ENCODE peak calls at places on chromosomes 5 and 9, in seven cellular contexts. One of them, this sample, is unnamed.

GRCh38 chr5:150116667-150117395 is 30.5 kb upstream of the CSF1R start:
- DNase-seq in AG04450: no peak
- DNase-seq in PC-3: peak; percentile 48
- DNase-seq in cardiac muscle cell: no peak
- DNase-seq in Peyer's patch: no peak
- DNase-seq in heart right ventricle: peak; percentile 3
- DNase-seq in esophagus squamous epithelium: no peak
- DNase-seq in this sample: no peak

GRCh38 chr9:16377311-16377710 is 493.2 kb downstream of the BNC2 start:
- DNase-seq in AG04450: no peak
- DNase-seq in PC-3: no peak
- DNase-seq in cardiac muscle cell: no peak
- DNase-seq in Peyer's patch: no peak
- DNase-seq in heart right ventricle: no peak
- DNase-seq in esophagus squamous epithelium: no peak
- DNase-seq in this sample: no peak

GRCh38 chr5:69492391-69493234 is at the start of gene OCLN:
- DNase-seq in AG04450: no peak
- DNase-seq in PC-3: peak; percentile 81
- DNase-seq in cardiac muscle cell: peak; percentile 72
- DNase-seq in Peyer's patch: peak; percentile 92
- DNase-seq in heart right ventricle: no peak
- DNase-seq in esophagus squamous epithelium: no peak
- DNase-seq in this sample: peak; percentile 82

GRCh38 chr5:154359222-154359583 is 86.6 kb upstream of the SAP30L start:
- DNase-seq in AG04450: no peak
- DNase-seq in PC-3: no peak
- DNase-seq in cardiac muscle cell: no peak
- DNase-seq in Peyer's patch: no peak
- DNase-seq in heart right ventricle: no peak
- DNase-seq in esophagus squamous epithelium: no peak
- DNase-seq in this sample: no peak

GRCh38 chr5:113320160-113320816 is 114.5 kb downstream of the TSSK1B start:
- DNase-seq in AG04450: no peak
- DNase-seq in PC-3: no peak
- DNase-seq in cardiac muscle cell: no peak
- DNase-seq in Peyer's patch: no peak
- DNase-seq in heart right ventricle: no peak
- DNase-seq in esophagus squamous epithelium: no peak
- DNase-seq in this sample: no peak

GRCh38 chr5:11797132-11797531 is 107.1 kb downstream of the CTNND2 start:
- DNase-seq in AG04450: no peak
- DNase-seq in PC-3: peak; percentile 91
- DNase-seq in cardiac muscle cell: no peak
- DNase-seq in Peyer's patch: no peak
- DNase-seq in heart right ventricle: no peak
- DNase-seq in esophagus squamous epithelium: no peak
- DNase-seq in this sample: no peak

GRCh38 chr9:84187090-84187489 is 153.5 kb downstream of the SLC28A3 start:
- DNase-seq in AG04450: no peak
- DNase-seq in PC-3: no peak
- DNase-seq in cardiac muscle cell: no peak
- DNase-seq in Peyer's patch: no peak
- DNase-seq in heart right ventricle: no peak
- DNase-seq in esophagus squamous epithelium: no peak
- DNase-seq in this sample: no peak

GRCh38 chr5:111749303-111750026 is 7.5 kb downstream of the NREP start:
- DNase-seq in AG04450: no peak
- DNase-seq in PC-3: no peak
- DNase-seq in cardiac muscle cell: no peak
- DNase-seq in Peyer's patch: no peak
- DNase-seq in heart right ventricle: no peak
- DNase-seq in esophagus squamous epithelium: no peak
- DNase-seq in this sample: no peak

GRCh38 chr9:34493972-34494535 is 28.7 kb downstream of the ENHO start:
- DNase-seq in AG04450: no peak
- DNase-seq in PC-3: peak; percentile 34
- DNase-seq in cardiac muscle cell: peak; percentile 84
- DNase-seq in Peyer's patch: no peak
- DNase-seq in heart right ventricle: peak; percentile 70
- DNase-seq in esophagus squamous epithelium: no peak
- DNase-seq in this sample: peak; percentile 47

GRCh38 chr5:143887901-143888648 is 76.1 kb downstream of the HMHB1 start:
- DNase-seq in AG04450: no peak
- DNase-seq in PC-3: peak; percentile 23
- DNase-seq in cardiac muscle cell: no peak
- DNase-seq in Peyer's patch: no peak
- DNase-seq in heart right ventricle: no peak
- DNase-seq in esophagus squamous epithelium: no peak
- DNase-seq in this sample: no peak

GRCh38 chr5:173396311-173396993 is 68.2 kb upstream of the STC2 start:
- DNase-seq in AG04450: no peak
- DNase-seq in PC-3: no peak
- DNase-seq in cardiac muscle cell: peak; percentile 18
- DNase-seq in Peyer's patch: no peak
- DNase-seq in heart right ventricle: no peak
- DNase-seq in esophagus squamous epithelium: no peak
- DNase-seq in this sample: no peak

GRCh38 chr9:69078069-69078468 is 42.5 kb downstream of the FXN start:
- DNase-seq in AG04450: no peak
- DNase-seq in PC-3: no peak
- DNase-seq in cardiac muscle cell: no peak
- DNase-seq in Peyer's patch: no peak
- DNase-seq in heart right ventricle: no peak
- DNase-seq in esophagus squamous epithelium: no peak
- DNase-seq in this sample: no peak

GRCh38 chr9:136941231-136942111 is 3.1 kb downstream of the FBXW5 start:
- DNase-seq in AG04450: no peak
- DNase-seq in PC-3: no peak
- DNase-seq in cardiac muscle cell: no peak
- DNase-seq in Peyer's patch: no peak
- DNase-seq in heart right ventricle: no peak
- DNase-seq in esophagus squamous epithelium: no peak
- DNase-seq in this sample: no peak

GRCh38 chr9:69898714-69899209 is 78.1 kb downstream of the CFAP95 start:
- DNase-seq in AG04450: peak; percentile 36
- DNase-seq in PC-3: peak; percentile 90
- DNase-seq in cardiac muscle cell: no peak
- DNase-seq in Peyer's patch: no peak
- DNase-seq in heart right ventricle: no peak
- DNase-seq in esophagus squamous epithelium: no peak
- DNase-seq in this sample: no peak

GRCh38 chr9:130988905-130989304 is 20.1 kb upstream of the LAMC3 start:
- DNase-seq in AG04450: no peak
- DNase-seq in PC-3: no peak
- DNase-seq in cardiac muscle cell: no peak
- DNase-seq in Peyer's patch: no peak
- DNase-seq in heart right ventricle: no peak
- DNase-seq in esophagus squamous epithelium: no peak
- DNase-seq in this sample: no peak

GRCh38 chr9:118595719-118596305 is 773.4 kb downstream of the BRINP1 start:
- DNase-seq in AG04450: no peak
- DNase-seq in PC-3: peak; percentile 2
- DNase-seq in cardiac muscle cell: peak; percentile 61
- DNase-seq in Peyer's patch: no peak
- DNase-seq in heart right ventricle: peak; percentile 5
- DNase-seq in esophagus squamous epithelium: no peak
- DNase-seq in this sample: no peak

GRCh38 chr9:126851286-126851880 is 9.1 kb upstream of the ZBTB34 start:
- DNase-seq in AG04450: no peak
- DNase-seq in PC-3: no peak
- DNase-seq in cardiac muscle cell: no peak
- DNase-seq in Peyer's patch: no peak
- DNase-seq in heart right ventricle: no peak
- DNase-seq in esophagus squamous epithelium: no peak
- DNase-seq in this sample: no peak

DNA sequence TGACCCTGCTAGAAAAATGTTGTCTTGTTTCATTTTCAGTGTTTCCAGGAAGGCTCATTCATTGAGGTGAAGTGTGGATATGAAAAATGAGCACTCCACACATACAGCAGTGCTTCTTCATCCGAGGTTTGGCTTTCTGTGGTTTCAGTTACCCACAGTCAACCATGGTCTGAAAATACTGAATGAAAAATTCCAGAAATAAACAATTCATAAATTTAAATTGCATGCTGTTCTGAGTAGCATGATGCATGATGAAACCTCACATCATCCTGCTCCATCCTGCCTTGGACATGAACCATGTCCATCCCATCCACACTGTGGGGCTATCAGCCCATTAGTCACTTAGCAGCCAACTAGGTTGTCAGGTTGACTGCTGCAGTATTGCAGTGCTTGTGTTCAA is 10.4 kb upstream of the SLC45A2 start:
- DNase-seq in AG04450: no peak
- DNase-seq in PC-3: peak; percentile 36
- DNase-seq in cardiac muscle cell: no peak
- DNase-seq in Peyer's patch: no peak
- DNase-seq in heart right ventricle: no peak
- DNase-seq in esophagus squamous epithelium: no peak
- DNase-seq in this sample: no peak
- TF ChIP-seq CTCF in AG04450: no peak
- TF ChIP-seq CTCF in PC-3: peak; percentile 31
- TF ChIP-seq CTCF in cardiac muscle cell: peak; percentile 6
- TF ChIP-seq CTCF in Peyer's patch: no peak
- TF ChIP-seq CTCF in heart right ventricle: no peak
- TF ChIP-seq CTCF in esophagus squamous epithelium: no peak
- TF ChIP-seq CTCF in this sample: no peak

DNA sequence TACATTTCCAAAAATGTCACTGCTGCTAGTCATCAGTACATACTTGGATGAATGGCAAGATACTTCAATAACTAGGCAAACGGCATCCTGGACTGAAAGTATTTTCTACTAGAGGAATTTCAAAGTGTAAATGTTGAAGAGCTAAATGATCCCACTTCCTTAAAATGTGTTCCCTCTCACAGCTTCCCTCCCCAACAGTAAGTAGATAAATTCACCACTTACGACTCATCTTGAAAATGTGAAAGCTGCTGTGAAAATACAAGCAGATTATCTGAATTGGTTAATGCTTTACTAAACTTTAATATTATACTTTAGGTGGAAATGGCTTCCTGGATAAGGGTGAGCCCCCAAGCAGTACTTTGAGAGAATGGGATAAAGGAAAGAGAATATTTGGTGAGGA is 1571.4 kb upstream of the WWC1 start:
- DNase-seq in AG04450: no peak
- DNase-seq in PC-3: no peak
- DNase-seq in cardiac muscle cell: no peak
- DNase-seq in Peyer's patch: no peak
- DNase-seq in heart right ventricle: no peak
- DNase-seq in esophagus squamous epithelium: no peak
- DNase-seq in this sample: no peak
- H3K9me3 ChIP-seq in AG04450: peaks cover 16% of the 10 kb centered on the region
- H3K9me3 ChIP-seq in PC-3: no peaks in the 10 kb centered on the region
- H3K9me3 ChIP-seq in cardiac muscle cell: no peaks in the 10 kb centered on the region
- H3K9me3 ChIP-seq in Peyer's patch: no peaks in the 10 kb centered on the region
- H3K9me3 ChIP-seq in heart right ventricle: no peaks in the 10 kb centered on the region
- H3K9me3 ChIP-seq in esophagus squamous epithelium: no peaks in the 10 kb centered on the region
- H3K9me3 ChIP-seq in this sample: no peaks in the 10 kb centered on the region

GRCh38 chr9:93952784-93953491 is 2.2 kb downstream of the BARX1 start:
- DNase-seq in AG04450: no peak
- DNase-seq in PC-3: no peak
- DNase-seq in cardiac muscle cell: peak; percentile 58
- DNase-seq in Peyer's patch: no peak
- DNase-seq in heart right ventricle: no peak
- DNase-seq in esophagus squamous epithelium: no peak
- DNase-seq in this sample: no peak
- H3K4me3 ChIP-seq in AG04450: no peak overlapping the region
- H3K4me3 ChIP-seq in PC-3: no peak overlapping the region
- H3K4me3 ChIP-seq in cardiac muscle cell: no peak overlapping the region
- H3K4me3 ChIP-seq in Peyer's patch: no peak overlapping the region
- H3K4me3 ChIP-seq in heart right ventricle: no peak overlapping the region
- H3K4me3 ChIP-seq in esophagus squamous epithelium: no peak overlapping the region
- H3K4me3 ChIP-seq in this sample: no peak overlapping the region

GRCh38 chr9:18390393-18390792 is 83.6 kb upstream of the ADAMTSL1 start:
- DNase-seq in AG04450: peak; percentile 7
- DNase-seq in PC-3: no peak
- DNase-seq in cardiac muscle cell: peak; percentile 23
- DNase-seq in Peyer's patch: no peak
- DNase-seq in heart right ventricle: no peak
- DNase-seq in esophagus squamous epithelium: no peak
- DNase-seq in this sample: no peak

GRCh38 chr9:18397076-18397475 is 76.9 kb upstream of the ADAMTSL1 start:
- DNase-seq in AG04450: no peak
- DNase-seq in PC-3: no peak
- DNase-seq in cardiac muscle cell: no peak
- DNase-seq in Peyer's patch: no peak
- DNase-seq in heart right ventricle: no peak
- DNase-seq in esophagus squamous epithelium: no peak
- DNase-seq in this sample: no peak

GRCh38 chr9:18393340-18394130 is 80.4 kb upstream of the ADAMTSL1 start:
- DNase-seq in AG04450: peak; percentile 53
- DNase-seq in PC-3: peak; percentile 92
- DNase-seq in cardiac muscle cell: peak; percentile 34
- DNase-seq in Peyer's patch: no peak
- DNase-seq in heart right ventricle: peak; percentile 46
- DNase-seq in esophagus squamous epithelium: no peak
- DNase-seq in this sample: peak; percentile 31

GRCh38 chr9:18394847-18395355 is 79.1 kb upstream of the ADAMTSL1 start:
- DNase-seq in AG04450: no peak
- DNase-seq in PC-3: no peak
- DNase-seq in cardiac muscle cell: no peak
- DNase-seq in Peyer's patch: no peak
- DNase-seq in heart right ventricle: no peak
- DNase-seq in esophagus squamous epithelium: no peak
- DNase-seq in this sample: no peak

DNA sequence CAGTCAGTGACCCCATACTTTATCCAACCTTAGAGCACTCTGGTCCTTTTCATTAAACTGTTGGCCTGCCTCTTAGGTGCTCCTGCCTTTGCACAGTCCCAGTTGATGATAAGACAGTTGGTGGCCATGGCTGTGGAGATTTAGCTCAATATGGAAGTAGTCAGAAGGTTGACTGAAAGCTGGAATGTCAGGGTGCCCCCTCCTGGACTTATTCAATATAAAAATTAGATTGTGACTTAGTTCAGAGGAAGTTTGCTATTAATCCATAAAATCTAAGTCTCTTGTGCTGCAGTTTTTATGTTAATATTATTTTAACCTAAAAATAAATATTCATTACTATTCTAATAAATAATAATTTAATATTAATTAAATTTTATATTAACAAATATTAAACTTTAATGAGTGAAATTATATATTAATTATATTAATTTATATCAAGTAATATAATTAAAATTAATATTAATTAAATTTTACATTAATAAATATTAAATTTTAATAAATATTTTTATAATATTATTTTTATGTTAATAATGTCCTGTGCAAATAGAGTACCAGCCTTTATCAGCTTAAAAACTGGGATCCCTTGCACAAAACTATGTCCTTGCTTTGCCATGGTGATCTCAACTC is 77.7 kb upstream of the ADAMTSL1 start:
- DNase-seq in AG04450: no peak
- DNase-seq in PC-3: peak; percentile 29
- DNase-seq in cardiac muscle cell: peak; percentile 19
- DNase-seq in Peyer's patch: no peak
- DNase-seq in heart right ventricle: no peak
- DNase-seq in esophagus squamous epithelium: no peak
- DNase-seq in this sample: no peak
- TF ChIP-seq CTCF in AG04450: peak; percentile 22
- TF ChIP-seq CTCF in PC-3: peak; percentile 33
- TF ChIP-seq CTCF in cardiac muscle cell: peak; percentile 20
- TF ChIP-seq CTCF in Peyer's patch: no peak
- TF ChIP-seq CTCF in heart right ventricle: peak; percentile 6
- TF ChIP-seq CTCF in esophagus squamous epithelium: no peak
- TF ChIP-seq CTCF in this sample: no peak